ENCODE peak calls at places on chromosome 14, in nine cellular contexts. V is smooth muscle cell of the brain vasculature; S is activated CD8-positive, alpha-beta memory T cell treated with anti-CD3 and anti-CD28 coated beads, Interleukin-2, amount 50 U/mL, for 48 hours; J is upper lobe of left lung; L is fibroblast of lung; T is HS-5; F is omental fat pad; D is neural progenitor cell; N is A549. P is an unnamed sample.

GRCh38 chr14:24418492-24418873 is 11.0 kb downstream of the CBLN3 start:
- DNase-seq in S (no peak), F (no peak), D (no peak), T (no peak), J (no peak), V (no peak), L (no peak), N (no peak), P (no peak)

GRCh38 chr14:54796961-54797360 is 105.7 kb downstream of the GCH1 start:
- DNase-seq in V (no peak), F (no peak), D (no peak), S (no peak), T (peak), L (peak), J (no peak), N (no peak), P (peak)

GRCh38 chr14:61326847-61327246 is 5.5 kb downstream of the PRKCH start:
- DNase-seq in V (no peak), F (no peak), L (peak), S (no peak), N (no peak), J (no peak), T (no peak), D (no peak), P (peak)

GRCh38 chr14:56580317-56580711 is 716 bp downstream of the TMEM260 start:
- DNase-seq in N (no peak), J (no peak), D (no peak), L (no peak), S (no peak), F (no peak), V (no peak), T (no peak), P (no peak)

GRCh38 chr14:33175951-33176350 is 237.3 kb downstream of the NPAS3 start:
- DNase-seq in D (no peak), N (no peak), J (no peak), S (no peak), T (no peak), F (no peak), L (no peak), V (no peak), P (no peak)

GRCh38 chr14:76828339-76829015 is 2.3 kb downstream of the LRRC74A start:
- DNase-seq in J (no peak), S (no peak), L (no peak), F (no peak), D (no peak), T (no peak), V (no peak), N (no peak), P (no peak)

GRCh38 chr14:58774531-58774930 is 136.8 kb downstream of the DACT1 start:
- DNase-seq in D (no peak), S (no peak), F (no peak), L (no peak), T (no peak), N (no peak), J (no peak), V (no peak), P (no peak)

GRCh38 chr14:100306506-100307214 is 416 bp upstream of the SLC25A29 start:
- DNase-seq in N (peak), S (peak), L (peak), T (no peak), D (peak), J (peak), F (peak), V (peak), P (peak)

GRCh38 chr14:64364907-64365306 is 23.2 kb upstream of the MTHFD1 start:
- DNase-seq in N (no peak), T (peak), J (no peak), L (peak), D (no peak), V (no peak), S (no peak), F (no peak), P (peak)

GRCh38 chr14:69619007-69619406 is 7.6 kb downstream of the SUSD6 start:
- DNase-seq in F (no peak), V (no peak), N (no peak), L (no peak), J (no peak), S (no peak), D (no peak), T (no peak), P (no peak)

GRCh38 chr14:75132374-75133086 is 5.7 kb upstream of the NEK9 start:
- DNase-seq in V (peak), N (peak), S (no peak), F (no peak), D (peak), L (peak), T (peak), J (no peak), P (peak)

GRCh38 chr14:89304972-89305703 is 111.9 kb downstream of the FOXN3 start:
- DNase-seq in D (peak), S (no peak), J (no peak), T (no peak), F (no peak), L (peak), V (no peak), N (no peak), P (no peak)

GRCh38 chr14:65177551-65177950 is 75.2 kb upstream of the MAX start:
- DNase-seq in T (no peak), V (no peak), N (no peak), J (no peak), S (no peak), F (no peak), L (no peak), D (no peak), P (no peak)

GRCh38 chr14:54683882-54684794 is 117.2 kb downstream of the SAMD4A start:
- DNase-seq in J (peak), S (no peak), N (no peak), F (peak), D (peak), T (peak), L (peak), V (no peak), P (no peak)

GRCh38 chr14:36952702-36953101 is 219.7 kb downstream of the SLC25A21 start:
- DNase-seq in F (no peak), D (no peak), N (peak), V (no peak), L (no peak), T (peak), S (no peak), J (no peak), P (peak)

P was measured in skeletal muscle cell.